ENCODE peak calls at places on chromosome 18, in four cellular contexts. A is GM12891, L is GM12878, N is K562. V is an unnamed sample.

GRCh38 chr18:13548944-13549878 is 177.1 kb downstream of the FAM210A start:
- DNase-seq in L (no peak), A (peak), N (no peak), V (no peak)

GRCh38 chr18:26071725-26072124 is 18.7 kb downstream of the SS18 start:
- DNase-seq in A (no peak), L (no peak), N (no peak), V (no peak)

GRCh38 chr18:11027862-11028261 is 121.5 kb downstream of the PIEZO2 start:
- DNase-seq in N (no peak), A (peak), L (peak), V (no peak)

GRCh38 chr18:59575995-59576394 is 121.2 kb downstream of the CCBE1 start:
- DNase-seq in L (no peak), A (no peak), N (no peak), V (no peak)

GRCh38 chr18:63882333-63883141 is 5.0 kb upstream of the SERPINB2 start:
- DNase-seq in N (no peak), A (no peak), L (no peak), V (no peak)

GRCh38 chr18:12520442-12520992 is 112.8 kb downstream of the PRELID3A start:
- DNase-seq in A (no peak), N (no peak), L (no peak), V (no peak)

GRCh38 chr18:79928563-79928960 is 22.9 kb downstream of the SLC66A2 start:
- DNase-seq in A (no peak), L (no peak), N (no peak), V (no peak)

GRCh38 chr18:66867653-66868052 is 263.8 kb upstream of the CDH19 start:
- DNase-seq in N (no peak), L (no peak), A (no peak), V (no peak)

GRCh38 chr18:10239138-10239537 is 215.3 kb upstream of the APCDD1 start:
- DNase-seq in A (no peak), L (no peak), N (no peak), V (no peak)

GRCh38 chr18:25560369-25560768 is 208.4 kb upstream of the ZNF521 start:
- DNase-seq in A (no peak), L (no peak), N (no peak), V (no peak)

GRCh38 chr18:50091495-50092249 is 103.3 kb downstream of the MYO5B start:
- DNase-seq in L (no peak), A (no peak), N (no peak), V (no peak)

GRCh38 chr18:37499008-37499407 is 66.6 kb downstream of the CELF4 start:
- DNase-seq in N (no peak), A (no peak), L (no peak), V (no peak)

GRCh38 chr18:69161383-69162028 is 239.2 kb upstream of the DOK6 start:
- DNase-seq in A (no peak), L (no peak), N (peak), V (no peak)

GRCh38 chr18:12397793-12398192 is 9.9 kb upstream of the PRELID3A start:
- DNase-seq in A (no peak), L (no peak), N (no peak), V (no peak)

GRCh38 chr18:2680216-2680792 is 24.8 kb downstream of the SMCHD1 start:
- DNase-seq in A (no peak), N (no peak), L (no peak), V (no peak)

GRCh38 chr18:7177131-7177744 is 53.7 kb upstream of the LRRC30 start:
- DNase-seq in L (no peak), A (peak), N (peak), V (peak)

GRCh38 chr18:50819027-50819726 is 639 bp downstream of the MRO start:
- DNase-seq in N (no peak), L (no peak), A (no peak), V (no peak)

GRCh38 chr18:65035701-65036100 is 715.1 kb upstream of the CDH7 start:
- DNase-seq in N (no peak), A (no peak), L (no peak), V (no peak)

GRCh38 chr18:6628189-6628588 is 101.3 kb upstream of the ARHGAP28 start:
- DNase-seq in A (no peak), N (no peak), L (no peak), V (no peak)

GRCh38 chr18:32695534-32695933 is 77.3 kb downstream of the KLHL14 start:
- DNase-seq in A (no peak), N (no peak), L (no peak), V (no peak)

GRCh38 chr18:28961669-28962228 is 784.8 kb upstream of the CDH2 start:
- DNase-seq in L (no peak), A (peak), N (peak), V (no peak)

GRCh38 chr18:3409811-3410210 is 40.2 kb upstream of the TGIF1 start:
- DNase-seq in A (no peak), N (no peak), L (no peak), V (no peak)

GRCh38 chr18:69948919-69949537 is 1.4 kb upstream of the CD226 start:
- DNase-seq in N (peak), A (peak), L (peak), V (peak)

GRCh38 chr18:31581498-31582197 is 10.0 kb upstream of the TTR start:
- DNase-seq in A (no peak), N (no peak), L (no peak), V (no peak)

GRCh38 chr18:56402872-56403516 is 235.4 kb downstream of the TXNL1 start:
- DNase-seq in N (no peak), A (no peak), L (no peak), V (peak)

GRCh38 chr18:55582325-55582724 is 5.7 kb downstream of the TCF4 start:
- DNase-seq in L (no peak), N (no peak), A (no peak), V (no peak)

GRCh38 chr18:32383040-32383819 is 87.5 kb downstream of the GAREM1 start:
- DNase-seq in L (no peak), A (no peak), N (no peak), V (no peak)

GRCh38 chr18:1353025-1353424 is 448.4 kb downstream of the ADCYAP1 start:
- DNase-seq in N (no peak), L (no peak), A (no peak), V (no peak)

GRCh38 chr18:62672600-62672999 is 42.7 kb upstream of the PHLPP1 start:
- DNase-seq in A (no peak), N (no peak), L (no peak), V (no peak)

GRCh38 chr18:3649135-3649558 is 199.2 kb downstream of the TGIF1 start:
- DNase-seq in L (no peak), A (no peak), N (no peak), V (no peak)

GRCh38 chr18:57555134-57555533 is 31.4 kb downstream of the FECH start:
- DNase-seq in N (no peak), L (no peak), A (no peak), V (no peak)

GRCh38 chr18:50647237-50647636 is 87.3 kb downstream of the MAPK4 start:
- DNase-seq in A (no peak), L (no peak), N (no peak), V (no peak)

GRCh38 chr18:7616661-7617060 is 49.5 kb downstream of the PTPRM start:
- DNase-seq in L (no peak), A (no peak), N (no peak), V (no peak)

GRCh38 chr18:12657048-12657848 is 659 bp downstream of the SPIRE1 start:
- DNase-seq in A (peak), L (no peak), N (peak), V (no peak)

GRCh38 chr18:12515550-12515949 is 107.8 kb downstream of the PRELID3A start:
- DNase-seq in A (no peak), N (no peak), L (no peak), V (no peak)

GRCh38 chr18:63074987-63075404 is 244.6 kb downstream of the BCL2 start:
- DNase-seq in A (peak), L (no peak), N (peak), V (peak)

GRCh38 chr18:45722899-45723298 is 1.1 kb upstream of the SLC14A1 start:
- DNase-seq in N (peak), A (peak), L (peak), V (peak)
- TF ChIP-seq SPI1 in N (no peak), A (no peak), L (no peak), V (no peak)

GRCh38 chr18:35024965-35025364 is 16.2 kb upstream of the MAPRE2 start:
- DNase-seq in A (no peak), L (no peak), N (no peak), V (no peak)
- TF ChIP-seq POLR2AphosphoS5 in A (no peak), L (no peak), N (no peak), V (no peak)

GRCh38 chr18:21489919-21490495 is 110.5 kb downstream of the ESCO1 start:
- DNase-seq in N (peak), L (no peak), A (no peak), V (no peak)

GRCh38 chr18:21489119-21489750 is 111.3 kb downstream of the ESCO1 start:
- DNase-seq in A (peak), N (peak), L (no peak), V (peak)

GRCh38 chr18:21496277-21496835 is 104.1 kb downstream of the ESCO1 start:
- DNase-seq in N (no peak), L (no peak), A (no peak), V (no peak)

GRCh38 chr18:21486905-21487437 is 113.5 kb downstream of the ESCO1 start:
- DNase-seq in A (no peak), N (no peak), L (no peak), V (no peak)

DNA sequence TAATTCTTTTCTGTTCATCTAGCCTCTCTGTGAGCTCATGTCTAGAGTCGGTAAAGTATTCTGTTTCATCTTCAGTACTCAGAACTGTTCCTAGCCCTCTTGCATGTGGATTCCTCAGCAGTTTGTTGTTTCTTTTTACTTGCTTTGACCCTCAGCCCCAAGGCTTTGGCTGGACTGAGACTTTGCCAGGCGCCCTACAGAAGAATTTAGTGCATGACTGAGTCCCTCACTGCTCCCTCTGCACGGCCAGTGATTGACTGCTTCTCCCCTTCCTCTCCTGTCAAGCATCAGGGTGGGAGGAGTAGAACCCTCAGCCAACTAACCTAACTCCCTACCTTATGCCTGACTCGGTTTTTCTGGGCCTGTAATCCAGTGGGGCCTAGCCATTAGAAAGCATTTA is 109.8 kb downstream of the ESCO1 start:
- DNase-seq in A (no peak), N (no peak), L (no peak), V (no peak)
- TF ChIP-seq SPI1 in A (no peak), N (no peak), L (no peak), V (no peak)

DNA sequence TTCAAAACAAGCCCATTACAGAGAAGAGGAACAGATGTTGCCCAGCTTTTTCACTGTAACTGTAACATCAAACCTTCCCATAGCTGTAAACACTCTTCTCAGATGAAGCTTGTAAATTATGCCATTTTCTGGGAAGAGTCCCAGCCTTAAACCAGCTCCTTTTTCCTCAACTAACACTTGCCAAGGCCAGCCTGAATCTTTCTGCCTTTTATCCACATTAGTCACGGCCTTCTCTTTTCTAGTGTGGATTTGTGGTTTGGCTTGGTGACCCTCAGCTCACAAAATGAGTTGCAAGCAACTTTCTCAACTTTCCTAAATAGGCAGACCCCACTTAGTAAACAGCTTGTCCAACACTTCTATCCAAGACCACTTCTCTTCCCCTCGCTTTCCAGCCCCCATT is 90.2 kb downstream of the CABLES1 start:
- DNase-seq in N (no peak), A (no peak), L (no peak), V (no peak)
- TF ChIP-seq POLR2AphosphoS5 in N (no peak), A (no peak), L (no peak), V (no peak)

DNA sequence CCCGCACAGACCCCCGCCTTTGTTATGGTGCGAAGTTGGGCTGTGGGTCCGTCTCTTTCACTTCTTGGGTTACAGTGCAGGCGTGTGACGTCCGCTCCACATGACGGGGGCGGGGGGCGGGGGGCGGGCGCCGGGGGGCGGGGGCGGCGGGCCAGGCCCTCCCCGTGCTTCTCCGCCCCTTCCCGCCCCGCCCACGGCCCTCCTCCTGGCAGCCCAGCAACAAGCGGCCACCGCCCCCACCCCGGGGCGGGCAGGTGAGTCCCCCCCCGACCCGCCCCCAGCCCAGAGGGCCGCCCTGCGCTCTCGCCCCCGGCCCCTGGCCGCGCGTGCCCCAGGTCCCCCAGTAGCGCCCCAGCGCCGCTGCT is 3.6 kb downstream of the ZNF516 start:
- DNase-seq in A (peak), N (no peak), L (no peak), V (no peak)
- TF ChIP-seq SPI1 in A (no peak), N (no peak), L (no peak), V (no peak)

GRCh38 chr18:42525905-42526304 is 570.9 kb downstream of the PIK3C3 start:
- DNase-seq in L (no peak), A (no peak), N (no peak), V (no peak)
- TF ChIP-seq POLR2AphosphoS5 in L (no peak), A (no peak), N (no peak), V (no peak)

GRCh38 chr18:74310411-74310810 is 5.2 kb upstream of the C18orf63 start:
- DNase-seq in A (no peak), N (no peak), L (no peak), V (peak)
- TF ChIP-seq SPI1 in A (no peak), N (no peak), L (no peak), V (no peak)